ENCODE peak calls at places on chromosome 1, in four cellular contexts. One of them, this sample, is unnamed.

GRCh38 chr1:76292418-76293184 is 218.1 kb downstream of the ST6GALNAC3 start:
- ATAC-seq in gastroesophageal sphincter: no peak
- ATAC-seq in activated naive CD8-positive, alpha-beta T cell treated with anti-CD3 and anti-CD28 coated beads, Interleukin-2, amount 50 U/mL, for 24 hours: no peak
- ATAC-seq in T-cell: no peak
- ATAC-seq in this sample: no peak

GRCh38 chr1:226734611-226735153 is 4.4 kb downstream of the ITPKB start:
- ATAC-seq in T-cell: no peak
- ATAC-seq in gastroesophageal sphincter: no peak
- ATAC-seq in activated naive CD8-positive, alpha-beta T cell treated with anti-CD3 and anti-CD28 coated beads, Interleukin-2, amount 50 U/mL, for 24 hours: no peak
- ATAC-seq in this sample: no peak

GRCh38 chr1:218156602-218157001 is 128.5 kb upstream of the RRP15 start:
- ATAC-seq in T-cell: no peak
- ATAC-seq in gastroesophageal sphincter: no peak
- ATAC-seq in activated naive CD8-positive, alpha-beta T cell treated with anti-CD3 and anti-CD28 coated beads, Interleukin-2, amount 50 U/mL, for 24 hours: no peak
- ATAC-seq in this sample: no peak

GRCh38 chr1:87030740-87031400 is 116.4 kb downstream of the HS2ST1 start:
- ATAC-seq in T-cell: no peak
- ATAC-seq in activated naive CD8-positive, alpha-beta T cell treated with anti-CD3 and anti-CD28 coated beads, Interleukin-2, amount 50 U/mL, for 24 hours: no peak
- ATAC-seq in gastroesophageal sphincter: no peak
- ATAC-seq in this sample: peak; percentile 36

GRCh38 chr1:9689971-9690381 is 38.4 kb downstream of the PIK3CD start:
- ATAC-seq in T-cell: peak; percentile 21
- ATAC-seq in gastroesophageal sphincter: peak; percentile 40
- ATAC-seq in activated naive CD8-positive, alpha-beta T cell treated with anti-CD3 and anti-CD28 coated beads, Interleukin-2, amount 50 U/mL, for 24 hours: no peak
- ATAC-seq in this sample: no peak

GRCh38 chr1:235367000-235367908 is at the start of gene TBCE:
- ATAC-seq in T-cell: peak; percentile 100
- ATAC-seq in gastroesophageal sphincter: peak; percentile 100
- ATAC-seq in activated naive CD8-positive, alpha-beta T cell treated with anti-CD3 and anti-CD28 coated beads, Interleukin-2, amount 50 U/mL, for 24 hours: peak; percentile 99
- ATAC-seq in this sample: peak; percentile 100

GRCh38 chr1:160108888-160109662 is 6.5 kb upstream of the ATP1A2 start:
- ATAC-seq in gastroesophageal sphincter: peak; percentile 27
- ATAC-seq in T-cell: peak; percentile 52
- ATAC-seq in activated naive CD8-positive, alpha-beta T cell treated with anti-CD3 and anti-CD28 coated beads, Interleukin-2, amount 50 U/mL, for 24 hours: no peak
- ATAC-seq in this sample: no peak

GRCh38 chr1:17118706-17119075 is 560 bp downstream of the PADI2 start:
- ATAC-seq in T-cell: no peak
- ATAC-seq in gastroesophageal sphincter: no peak
- ATAC-seq in activated naive CD8-positive, alpha-beta T cell treated with anti-CD3 and anti-CD28 coated beads, Interleukin-2, amount 50 U/mL, for 24 hours: no peak
- ATAC-seq in this sample: no peak

GRCh38 chr1:212285685-212286436 is 651 bp downstream of the PPP2R5A start:
- ATAC-seq in gastroesophageal sphincter: peak; percentile 35
- ATAC-seq in T-cell: peak; percentile 51
- ATAC-seq in activated naive CD8-positive, alpha-beta T cell treated with anti-CD3 and anti-CD28 coated beads, Interleukin-2, amount 50 U/mL, for 24 hours: peak; percentile 9
- ATAC-seq in this sample: peak; percentile 49

GRCh38 chr1:55634516-55634915 is 419.4 kb upstream of the USP24 start:
- ATAC-seq in activated naive CD8-positive, alpha-beta T cell treated with anti-CD3 and anti-CD28 coated beads, Interleukin-2, amount 50 U/mL, for 24 hours: no peak
- ATAC-seq in gastroesophageal sphincter: no peak
- ATAC-seq in T-cell: no peak
- ATAC-seq in this sample: no peak

GRCh38 chr1:4428711-4429110 is 225.7 kb upstream of the AJAP1 start:
- ATAC-seq in gastroesophageal sphincter: no peak
- ATAC-seq in T-cell: no peak
- ATAC-seq in activated naive CD8-positive, alpha-beta T cell treated with anti-CD3 and anti-CD28 coated beads, Interleukin-2, amount 50 U/mL, for 24 hours: no peak
- ATAC-seq in this sample: no peak

GRCh38 chr1:119387858-119388257 is 19.3 kb downstream of the HAO2 start:
- ATAC-seq in T-cell: no peak
- ATAC-seq in activated naive CD8-positive, alpha-beta T cell treated with anti-CD3 and anti-CD28 coated beads, Interleukin-2, amount 50 U/mL, for 24 hours: no peak
- ATAC-seq in gastroesophageal sphincter: no peak
- ATAC-seq in this sample: peak; percentile 10

GRCh38 chr1:55555971-55556370 is 340.8 kb upstream of the USP24 start:
- ATAC-seq in activated naive CD8-positive, alpha-beta T cell treated with anti-CD3 and anti-CD28 coated beads, Interleukin-2, amount 50 U/mL, for 24 hours: no peak
- ATAC-seq in T-cell: no peak
- ATAC-seq in gastroesophageal sphincter: no peak
- ATAC-seq in this sample: no peak

GRCh38 chr1:51642739-51643142 is 25.8 kb downstream of the OSBPL9 start:
- ATAC-seq in gastroesophageal sphincter: peak; percentile 85
- ATAC-seq in activated naive CD8-positive, alpha-beta T cell treated with anti-CD3 and anti-CD28 coated beads, Interleukin-2, amount 50 U/mL, for 24 hours: no peak
- ATAC-seq in T-cell: no peak
- ATAC-seq in this sample: no peak

GRCh38 chr1:177216587-177217202 is 45.9 kb downstream of the BRINP2 start:
- ATAC-seq in gastroesophageal sphincter: no peak
- ATAC-seq in activated naive CD8-positive, alpha-beta T cell treated with anti-CD3 and anti-CD28 coated beads, Interleukin-2, amount 50 U/mL, for 24 hours: no peak
- ATAC-seq in T-cell: no peak
- ATAC-seq in this sample: no peak

GRCh38 chr1:150970818-150971582 is 3.6 kb downstream of the CERS2 start:
- ATAC-seq in activated naive CD8-positive, alpha-beta T cell treated with anti-CD3 and anti-CD28 coated beads, Interleukin-2, amount 50 U/mL, for 24 hours: no peak
- ATAC-seq in T-cell: no peak
- ATAC-seq in gastroesophageal sphincter: peak; percentile 81
- ATAC-seq in this sample: no peak

GRCh38 chr1:116218922-116219321 is 107.7 kb downstream of the MAB21L3 start:
- ATAC-seq in activated naive CD8-positive, alpha-beta T cell treated with anti-CD3 and anti-CD28 coated beads, Interleukin-2, amount 50 U/mL, for 24 hours: no peak
- ATAC-seq in gastroesophageal sphincter: no peak
- ATAC-seq in T-cell: no peak
- ATAC-seq in this sample: no peak

GRCh38 chr1:156368157-156368658 is 803 bp upstream of the RHBG start:
- ATAC-seq in T-cell: no peak
- ATAC-seq in activated naive CD8-positive, alpha-beta T cell treated with anti-CD3 and anti-CD28 coated beads, Interleukin-2, amount 50 U/mL, for 24 hours: no peak
- ATAC-seq in gastroesophageal sphincter: no peak
- ATAC-seq in this sample: no peak

GRCh38 chr1:231039161-231040018 is 664 bp downstream of the FAM89A start:
- ATAC-seq in gastroesophageal sphincter: peak; percentile 60
- ATAC-seq in T-cell: peak; percentile 47
- ATAC-seq in activated naive CD8-positive, alpha-beta T cell treated with anti-CD3 and anti-CD28 coated beads, Interleukin-2, amount 50 U/mL, for 24 hours: peak; percentile 38
- ATAC-seq in this sample: peak; percentile 57

GRCh38 chr1:77220687-77221463 is 1.6 kb upstream of the PIGK start:
- ATAC-seq in T-cell: no peak
- ATAC-seq in gastroesophageal sphincter: no peak
- ATAC-seq in activated naive CD8-positive, alpha-beta T cell treated with anti-CD3 and anti-CD28 coated beads, Interleukin-2, amount 50 U/mL, for 24 hours: no peak
- ATAC-seq in this sample: no peak

This sample was measured in stimulated activated memory B cell treated with anti-CD40 and anti-IgM and Interleukin-4, amounts not matched to agents 10 μg/mL and 1 μg/mL and 100 μg/mL, for 72 hours.